ENCODE peak calls at places on chromosome 13, in eight cellular contexts. R is Panc1, X is cardiac muscle cell, E is psoas muscle, L is RWPE2, B is IMR-90, K is lower lobe of right lung, W is uterus. S is an unnamed sample.

GRCh38 chr13:75145926-75146325 is 336.0 kb downstream of the TBC1D4 start:
- DNase-seq in R (no peak), X (no peak), E (no peak), L (no peak), B (no peak), K (no peak), W (no peak), S (no peak)

GRCh38 chr13:110113284-110113764 is 193.6 kb downstream of the COL4A1 start:
- DNase-seq in R (no peak), X (no peak), E (peak; percentile 55), L (no peak), B (peak; percentile 80), K (no peak), W (no peak), S (no peak)

GRCh38 chr13:108070491-108070890 is 144.8 kb downstream of the LIG4 start:
- DNase-seq in R (no peak), X (no peak), E (no peak), L (no peak), B (no peak), K (no peak), W (no peak), S (no peak)

GRCh38 chr13:73521291-73521626 is 462.5 kb downstream of the KLF5 start:
- DNase-seq in R (no peak), X (no peak), E (no peak), L (no peak), B (no peak), K (no peak), W (no peak), S (no peak)

GRCh38 chr13:26228080-26228479 is 6.0 kb upstream of the RNF6 start:
- DNase-seq in R (no peak), X (no peak), E (no peak), L (no peak), B (no peak), K (no peak), W (no peak), S (no peak)

GRCh38 chr13:43374621-43375020 is 351.2 kb downstream of the DNAJC15 start:
- DNase-seq in R (no peak), X (no peak), E (no peak), L (no peak), B (peak; percentile 64), K (no peak), W (no peak), S (no peak)

GRCh38 chr13:32340917-32341316 is 25.6 kb downstream of the BRCA2 start:
- DNase-seq in R (no peak), X (no peak), E (no peak), L (no peak), B (no peak), K (no peak), W (no peak), S (no peak)

GRCh38 chr13:30394798-30395191 is 27.5 kb upstream of the UBE2L5 start:
- DNase-seq in R (no peak), X (no peak), E (no peak), L (no peak), B (peak; percentile 19), K (no peak), W (no peak), S (no peak)

GRCh38 chr13:100128838-100129237 is 39.9 kb downstream of the PCCA start:
- DNase-seq in R (no peak), X (no peak), E (no peak), L (no peak), B (no peak), K (no peak), W (no peak), S (no peak)

GRCh38 chr13:28043224-28043623 is 54.7 kb upstream of the URAD start:
- DNase-seq in R (no peak), X (no peak), E (no peak), L (no peak), B (no peak), K (no peak), W (no peak), S (no peak)

GRCh38 chr13:111474136-111475002 is 153.9 kb downstream of the TEX29 start:
- DNase-seq in R (peak; percentile 2), X (peak; percentile 56), E (no peak), L (no peak), B (peak; percentile 35), K (no peak), W (no peak), S (no peak)

GRCh38 chr13:99404005-99404755 is 97.0 kb upstream of the GPR183 start:
- DNase-seq in R (no peak), X (peak; percentile 53), E (no peak), L (peak; percentile 18), B (no peak), K (no peak), W (no peak), S (no peak)

GRCh38 chr13:77986699-77987098 is 68.1 kb upstream of the EDNRB start:
- DNase-seq in R (no peak), X (no peak), E (no peak), L (no peak), B (no peak), K (no peak), W (no peak), S (no peak)

DNA sequence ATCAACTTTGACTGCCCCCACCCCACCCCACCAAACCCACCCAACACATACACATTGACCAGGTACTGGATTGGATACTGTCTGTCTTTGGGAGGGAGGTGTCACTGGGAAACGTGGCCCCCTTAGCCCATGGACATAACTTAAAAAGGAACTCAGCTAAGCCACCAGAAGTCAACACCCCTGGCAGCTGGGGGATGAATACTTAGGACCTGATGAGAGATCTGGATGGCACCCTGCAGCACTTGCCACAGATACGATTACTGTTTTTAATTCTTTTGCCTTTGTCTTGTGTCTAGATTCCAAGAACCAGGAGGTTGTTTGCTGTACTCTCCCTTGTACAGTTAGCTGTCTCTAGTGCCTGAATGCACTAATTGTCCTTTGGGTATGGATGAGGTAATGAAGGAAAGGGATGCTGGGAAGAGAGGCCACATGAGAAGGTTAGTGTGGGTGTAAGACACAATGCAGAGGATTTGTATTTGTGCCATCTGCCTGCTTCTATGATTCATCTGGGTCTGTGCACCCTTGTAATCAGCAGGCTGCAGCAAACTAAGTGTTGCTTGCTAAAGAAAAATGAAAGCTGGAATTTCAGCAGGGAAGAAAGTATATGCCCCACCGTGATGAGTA is 385.8 kb downstream of the KCNRG start:
- DNase-seq in R (no peak), X (no peak), E (no peak), L (no peak), B (peak; percentile 92), K (no peak), W (no peak), S (no peak)
- H3K27ac ChIP-seq in R (peak overlapping the region; percentile 51), X (no peak overlapping the region), E (no peak overlapping the region), L (no peak overlapping the region), B (peak overlapping the region; percentile 64), K (no peak overlapping the region), W (no peak overlapping the region), S (no peak overlapping the region)

GRCh38 chr13:92573467-92574057 is 653.0 kb upstream of the GPC6 start:
- DNase-seq in R (no peak), X (peak; percentile 78), E (no peak), L (no peak), B (peak; percentile 7), K (no peak), W (no peak), S (no peak)
- TF ChIP-seq CTCF in R (peak; percentile 10), X (peak; percentile 46), E (no peak), L (peak; percentile 24), B (peak; percentile 23), K (no peak), W (no peak), S (no peak)

GRCh38 chr13:98175823-98176222 is 1.2 kb downstream of the RNF113B start:
- DNase-seq in R (no peak), X (no peak), E (no peak), L (no peak), B (peak; percentile 63), K (no peak), W (no peak), S (no peak)

GRCh38 chr13:98174995-98175394 is 2.1 kb downstream of the RNF113B start:
- DNase-seq in R (no peak), X (no peak), E (no peak), L (no peak), B (peak; percentile 31), K (no peak), W (no peak), S (no peak)

GRCh38 chr13:98172570-98173405 is 4.3 kb downstream of the RNF113B start:
- DNase-seq in R (no peak), X (no peak), E (no peak), L (no peak), B (peak; percentile 45), K (no peak), W (no peak), S (no peak)

GRCh38 chr13:98173431-98173921 is 3.6 kb downstream of the RNF113B start:
- DNase-seq in R (no peak), X (no peak), E (peak; percentile 19), L (no peak), B (peak; percentile 99), K (no peak), W (peak; percentile 42), S (no peak)

DNA sequence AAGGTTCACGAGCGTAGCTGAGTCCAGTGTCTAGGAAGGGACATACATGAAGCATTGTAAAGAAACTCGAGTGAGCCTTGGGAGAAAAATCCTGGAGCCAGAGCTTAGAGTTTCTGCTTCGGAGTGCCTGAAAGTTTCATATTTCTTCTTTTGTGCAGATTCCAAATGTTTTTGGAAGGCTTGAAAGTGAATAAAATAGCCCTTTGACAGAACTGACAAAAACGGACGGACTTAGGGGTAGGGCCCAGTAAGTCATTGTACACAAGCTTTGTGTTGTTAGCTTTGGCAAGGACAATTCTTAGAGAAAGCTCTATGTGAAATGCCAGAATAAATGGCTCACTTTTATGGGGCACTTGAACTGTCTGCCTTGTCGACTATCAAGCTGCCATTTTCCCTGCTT is 2.7 kb downstream of the RNF113B start:
- DNase-seq in R (no peak), X (no peak), E (no peak), L (no peak), B (no peak), K (no peak), W (no peak), S (no peak)
- H3K4me1 ChIP-seq in R (peaks cover 42% of the 10 kb centered on the region), X (peaks cover 29% of the 10 kb centered on the region), E (peaks cover 28% of the 10 kb centered on the region), L (peaks cover 36% of the 10 kb centered on the region), B (peaks cover 37% of the 10 kb centered on the region), K (peaks cover 43% of the 10 kb centered on the region), W (peaks cover 15% of the 10 kb centered on the region), S (peaks cover 30% of the 10 kb centered on the region)

DNA sequence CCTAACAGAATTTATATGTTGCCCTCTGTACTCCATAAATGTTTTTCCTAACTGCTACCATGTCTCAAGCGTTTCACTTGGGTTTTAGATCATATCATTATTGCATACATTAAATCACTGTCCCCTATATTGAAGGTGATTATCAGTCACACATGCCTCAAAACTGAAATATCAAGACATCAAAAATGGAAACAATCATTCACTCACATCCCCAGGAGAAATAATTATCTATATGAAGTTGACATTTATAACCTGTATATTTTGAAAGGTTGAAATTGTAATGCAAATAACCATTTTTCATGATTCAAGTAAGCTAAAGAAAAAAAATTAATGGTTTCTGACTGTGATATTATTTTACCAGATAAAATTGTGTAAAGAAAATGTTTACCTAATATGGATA is 1695.0 kb downstream of the SLITRK1 start:
- DNase-seq in R (no peak), X (no peak), E (no peak), L (no peak), B (no peak), K (no peak), W (no peak), S (no peak)
- H3K27ac ChIP-seq in R (no peak overlapping the region), X (no peak overlapping the region), E (no peak overlapping the region), L (no peak overlapping the region), B (no peak overlapping the region), K (no peak overlapping the region), W (no peak overlapping the region), S (no peak overlapping the region)